ENCODE peak calls at places on chromosome 12, in four cellular contexts. One of them, this sample, is unnamed.

GRCh38 chr12:49661191-49661590 is 37.8 kb downstream of the PRPF40B start:
- DNase-seq in A549: no peak
- DNase-seq in K562: no peak
- DNase-seq in GM12878: no peak
- DNase-seq in this sample: no peak

GRCh38 chr12:121405211-121405610 is 5.3 kb downstream of the RNF34 start:
- DNase-seq in A549: no peak
- DNase-seq in K562: no peak
- DNase-seq in GM12878: no peak
- DNase-seq in this sample: no peak

GRCh38 chr12:124520258-124520657 is 47.2 kb downstream of the NCOR2 start:
- DNase-seq in A549: peak
- DNase-seq in K562: no peak
- DNase-seq in GM12878: no peak
- DNase-seq in this sample: peak

GRCh38 chr12:56071648-56072047 is 8.3 kb upstream of the ERBB3 start:
- DNase-seq in A549: no peak
- DNase-seq in K562: no peak
- DNase-seq in GM12878: no peak
- DNase-seq in this sample: peak

GRCh38 chr12:125161712-125162023 is 96.4 kb downstream of the AACS start:
- DNase-seq in A549: no peak
- DNase-seq in K562: no peak
- DNase-seq in GM12878: no peak
- DNase-seq in this sample: no peak

GRCh38 chr12:43789941-43790340 is 16.2 kb downstream of the TWF1 start:
- DNase-seq in A549: no peak
- DNase-seq in K562: peak
- DNase-seq in GM12878: no peak
- DNase-seq in this sample: no peak

GRCh38 chr12:89742337-89743022 is 33.8 kb upstream of the ATP2B1 start:
- DNase-seq in A549: no peak
- DNase-seq in K562: no peak
- DNase-seq in GM12878: no peak
- DNase-seq in this sample: no peak

GRCh38 chr12:108594-108993 is 42.0 kb downstream of the IQSEC3 start:
- DNase-seq in A549: no peak
- DNase-seq in K562: no peak
- DNase-seq in GM12878: no peak
- DNase-seq in this sample: no peak

GRCh38 chr12:111270773-111271172 is 98.1 kb downstream of the PHETA1 start:
- DNase-seq in A549: peak
- DNase-seq in K562: no peak
- DNase-seq in GM12878: no peak
- DNase-seq in this sample: peak

GRCh38 chr12:2229661-2230539 is 177.1 kb downstream of the CACNA1C start:
- DNase-seq in A549: no peak
- DNase-seq in K562: peak
- DNase-seq in GM12878: no peak
- DNase-seq in this sample: no peak

GRCh38 chr12:88142610-88142991 is 494 bp downstream of the TMTC3 start:
- DNase-seq in A549: no peak
- DNase-seq in K562: no peak
- DNase-seq in GM12878: no peak
- DNase-seq in this sample: peak

GRCh38 chr12:103806807-103807206 is 34.2 kb downstream of the NT5DC3 start:
- DNase-seq in A549: no peak
- DNase-seq in K562: peak
- DNase-seq in GM12878: no peak
- DNase-seq in this sample: no peak

GRCh38 chr12:51269174-51270066 is 795 bp downstream of the SMAGP start:
- DNase-seq in A549: peak
- DNase-seq in K562: peak
- DNase-seq in GM12878: no peak
- DNase-seq in this sample: peak

GRCh38 chr12:54397157-54397556 is 12.6 kb upstream of the ZNF385A start:
- DNase-seq in A549: no peak
- DNase-seq in K562: no peak
- DNase-seq in GM12878: no peak
- DNase-seq in this sample: no peak

GRCh38 chr12:38541849-38542248 is 225.3 kb downstream of the ALG10B start:
- DNase-seq in A549: no peak
- DNase-seq in K562: no peak
- DNase-seq in GM12878: no peak
- DNase-seq in this sample: no peak

GRCh38 chr12:58491296-58491695 is 429.0 kb downstream of the LRIG3 start:
- DNase-seq in A549: no peak
- DNase-seq in K562: no peak
- DNase-seq in GM12878: no peak
- DNase-seq in this sample: no peak

GRCh38 chr12:124786065-124786964 is 77.3 kb downstream of the SCARB1 start:
- DNase-seq in A549: no peak
- DNase-seq in K562: no peak
- DNase-seq in GM12878: no peak
- DNase-seq in this sample: no peak

GRCh38 chr12:4829161-4829792 is 80.4 kb upstream of the KCNA1 start:
- DNase-seq in A549: no peak
- DNase-seq in K562: no peak
- DNase-seq in GM12878: peak
- DNase-seq in this sample: no peak

GRCh38 chr12:15227004-15227679 is 5.9 kb upstream of the RERG start:
- DNase-seq in A549: peak
- DNase-seq in K562: peak
- DNase-seq in GM12878: no peak
- DNase-seq in this sample: peak

GRCh38 chr12:54439521-54440255 is 20.6 kb upstream of the ITGA5 start:
- DNase-seq in A549: peak
- DNase-seq in K562: peak
- DNase-seq in GM12878: no peak
- DNase-seq in this sample: peak

GRCh38 chr12:130859128-130859527 is 12.7 kb upstream of the RAN start:
- DNase-seq in A549: no peak
- DNase-seq in K562: peak
- DNase-seq in GM12878: no peak
- DNase-seq in this sample: no peak

GRCh38 chr12:96513681-96514080 is 24.3 kb downstream of the CFAP54 start:
- DNase-seq in A549: no peak
- DNase-seq in K562: no peak
- DNase-seq in GM12878: no peak
- DNase-seq in this sample: no peak

GRCh38 chr12:89098390-89099102 is 253.8 kb downstream of the DUSP6 start:
- DNase-seq in A549: no peak
- DNase-seq in K562: no peak
- DNase-seq in GM12878: no peak
- DNase-seq in this sample: no peak

GRCh38 chr12:16347391-16348298 is at the start of gene MGST1:
- DNase-seq in A549: peak
- DNase-seq in K562: peak
- DNase-seq in GM12878: peak
- DNase-seq in this sample: peak

GRCh38 chr12:57093412-57094193 is 4.7 kb downstream of the NAB2 start:
- DNase-seq in A549: peak
- DNase-seq in K562: peak
- DNase-seq in GM12878: no peak
- DNase-seq in this sample: no peak

GRCh38 chr12:57708296-57708695 is 14.4 kb downstream of the OS9 start:
- DNase-seq in A549: no peak
- DNase-seq in K562: no peak
- DNase-seq in GM12878: no peak
- DNase-seq in this sample: no peak

GRCh38 chr12:124036117-124037109 is 63.4 kb downstream of the ZNF664 start:
- DNase-seq in A549: peak
- DNase-seq in K562: peak
- DNase-seq in GM12878: peak
- DNase-seq in this sample: peak

GRCh38 chr12:19778111-19778688 is 338.9 kb downstream of the AEBP2 start:
- DNase-seq in A549: no peak
- DNase-seq in K562: no peak
- DNase-seq in GM12878: no peak
- DNase-seq in this sample: no peak

GRCh38 chr12:18492372-18493025 is 231.2 kb downstream of the PIK3C2G start:
- DNase-seq in A549: no peak
- DNase-seq in K562: no peak
- DNase-seq in GM12878: no peak
- DNase-seq in this sample: no peak

GRCh38 chr12:64229796-64230195 is 7.7 kb upstream of the KICS2 start:
- DNase-seq in A549: no peak
- DNase-seq in K562: no peak
- DNase-seq in GM12878: no peak
- DNase-seq in this sample: no peak

GRCh38 chr12:108691995-108692808 is 39.1 kb downstream of the CORO1C start:
- DNase-seq in A549: no peak
- DNase-seq in K562: peak
- DNase-seq in GM12878: no peak
- DNase-seq in this sample: no peak

GRCh38 chr12:92020983-92021664 is 124.5 kb downstream of the BTG1 start:
- DNase-seq in A549: no peak
- DNase-seq in K562: no peak
- DNase-seq in GM12878: no peak
- DNase-seq in this sample: no peak

GRCh38 chr12:57832966-57833365 is 13.6 kb downstream of the CTDSP2 start:
- DNase-seq in A549: no peak
- DNase-seq in K562: no peak
- DNase-seq in GM12878: no peak
- DNase-seq in this sample: no peak

GRCh38 chr12:9760699-9761406 is at the start of gene CD69:
- DNase-seq in A549: no peak
- DNase-seq in K562: peak
- DNase-seq in GM12878: peak
- DNase-seq in this sample: no peak
- TF ChIP-seq MYC in A549: no peak
- TF ChIP-seq MYC in K562: no peak
- TF ChIP-seq MYC in GM12878: no peak
- TF ChIP-seq MYC in this sample: no peak

GRCh38 chr12:11661491-11662085 is 12.1 kb downstream of the ETV6 start:
- DNase-seq in A549: no peak
- DNase-seq in K562: no peak
- DNase-seq in GM12878: no peak
- DNase-seq in this sample: no peak

GRCh38 chr12:11660624-11661023 is 11.2 kb downstream of the ETV6 start:
- DNase-seq in A549: no peak
- DNase-seq in K562: no peak
- DNase-seq in GM12878: no peak
- DNase-seq in this sample: no peak

GRCh38 chr12:11662369-11662768 is 12.9 kb downstream of the ETV6 start:
- DNase-seq in A549: no peak
- DNase-seq in K562: no peak
- DNase-seq in GM12878: no peak
- DNase-seq in this sample: no peak

GRCh38 chr12:11664101-11664500 is 14.6 kb downstream of the ETV6 start:
- DNase-seq in A549: no peak
- DNase-seq in K562: no peak
- DNase-seq in GM12878: no peak
- DNase-seq in this sample: no peak

DNA sequence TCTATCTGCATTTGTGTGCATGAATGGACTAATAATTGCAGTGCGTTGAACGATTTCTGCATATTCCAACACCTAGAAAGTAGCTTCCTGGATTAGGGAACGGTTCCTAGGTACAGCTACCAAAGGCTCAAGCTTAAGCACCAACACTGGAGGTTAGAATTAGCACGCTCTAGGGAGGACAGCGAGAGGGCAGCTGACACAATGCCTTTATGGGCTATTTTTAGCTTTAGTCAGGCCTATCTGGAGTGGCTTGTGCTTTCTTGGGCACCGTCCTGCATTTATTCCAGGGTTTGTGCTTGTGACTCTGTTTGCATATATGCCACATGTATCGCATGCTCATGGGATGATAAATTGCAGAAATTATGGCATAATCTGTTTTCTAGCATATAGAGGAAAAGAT is 13.7 kb downstream of the ETV6 start:
- DNase-seq in A549: no peak
- DNase-seq in K562: no peak
- DNase-seq in GM12878: no peak
- DNase-seq in this sample: no peak
- TF ChIP-seq HDAC2 in A549: no peak
- TF ChIP-seq HDAC2 in K562: no peak
- TF ChIP-seq HDAC2 in GM12878: no peak
- TF ChIP-seq HDAC2 in this sample: no peak

DNA sequence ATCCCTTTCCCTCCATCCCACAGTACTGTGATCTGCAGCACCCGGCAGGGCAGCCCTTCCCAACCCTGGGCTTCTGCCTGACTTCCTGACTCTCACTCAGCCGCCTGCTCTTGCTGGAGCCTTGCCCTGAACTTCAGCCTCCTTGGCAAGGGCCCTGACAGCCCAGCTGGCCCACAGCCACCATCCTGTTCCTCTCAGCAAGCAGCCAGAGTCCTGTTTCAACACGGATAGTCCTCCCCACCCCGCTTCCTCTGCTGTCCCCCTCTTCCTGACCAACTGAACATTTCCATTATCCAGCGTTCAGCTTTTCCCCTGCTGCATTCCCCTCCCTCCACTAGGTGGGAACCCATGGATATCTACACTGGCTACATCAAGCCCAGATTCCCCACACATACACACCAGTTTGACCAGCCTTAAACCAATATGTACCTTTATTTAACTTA is 74.0 kb upstream of the MDM1 start:
- DNase-seq in A549: peak
- DNase-seq in K562: peak
- DNase-seq in GM12878: no peak
- DNase-seq in this sample: peak
- TF ChIP-seq BHLHE40 in A549: no peak
- TF ChIP-seq BHLHE40 in K562: no peak
- TF ChIP-seq BHLHE40 in GM12878: no peak
- TF ChIP-seq BHLHE40 in this sample: no peak

DNA sequence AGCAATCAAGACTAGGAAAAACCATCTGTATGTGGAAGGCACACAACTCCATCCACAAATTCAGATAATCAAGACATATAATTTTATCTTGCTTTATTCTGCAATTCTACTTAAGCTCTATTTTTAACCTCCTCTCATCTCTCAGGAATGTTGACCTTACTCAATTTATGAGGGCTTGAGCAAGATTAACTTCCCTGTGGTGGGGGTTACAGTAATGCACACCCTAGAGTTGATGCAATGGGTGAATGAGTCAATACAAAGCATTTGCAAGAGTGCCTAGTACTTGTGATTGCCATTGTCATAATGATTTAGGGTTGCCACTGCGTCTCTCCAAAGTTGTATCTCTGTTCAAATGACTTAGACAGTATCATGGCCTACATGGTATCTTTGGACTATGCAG is 1598.4 kb upstream of the TMEM132C start:
- DNase-seq in A549: no peak
- DNase-seq in K562: no peak
- DNase-seq in GM12878: no peak
- DNase-seq in this sample: no peak
- TF ChIP-seq MYC in A549: no peak
- TF ChIP-seq MYC in K562: no peak
- TF ChIP-seq MYC in GM12878: no peak
- TF ChIP-seq MYC in this sample: no peak

This sample was measured in HepG2.